ENCODE peak calls at places on chromosomes 3 and 15, in ten cellular contexts. W, B, G, N, Q, K, U, C, S and L are unnamed samples.

GRCh38 chr3:184488577-184488976 is 73.0 kb upstream of the EPHB3 start:
- DNase-seq in B (no peak), Q (no peak), G (no peak), U (no peak), K (no peak), C (no peak), S (no peak), W (no peak), N (no peak), L (no peak)

GRCh38 chr3:190345027-190345821 is 23.0 kb upstream of the CLDN1 start:
- DNase-seq in G (peak), W (peak), B (no peak), C (peak), S (peak), Q (no peak), N (no peak), U (no peak), K (no peak), L (no peak)

GRCh38 chr15:70014860-70015490 is 82.7 kb downstream of the TLE3 start:
- DNase-seq in W (no peak), S (no peak), C (no peak), K (no peak), G (no peak), U (no peak), B (no peak), Q (no peak), N (no peak), L (no peak)

GRCh38 chr3:9165441-9165840 is 84.0 kb downstream of the SRGAP3 start:
- DNase-seq in C (no peak), W (no peak), B (no peak), S (no peak), N (no peak), K (no peak), U (no peak), G (no peak), Q (no peak), L (no peak)

GRCh38 chr15:67794832-67795574 is 30.3 kb upstream of the SKOR1 start:
- DNase-seq in G (no peak), Q (no peak), N (peak), W (no peak), S (no peak), U (no peak), B (no peak), C (no peak), K (no peak), L (peak)

GRCh38 chr15:66862111-66862815 is 160.2 kb downstream of the SMAD6 start:
- DNase-seq in Q (no peak), S (peak), B (no peak), C (peak), W (no peak), K (no peak), U (no peak), G (no peak), N (no peak), L (no peak)

GRCh38 chr3:160784853-160785252 is 28.8 kb downstream of the PPM1L start:
- DNase-seq in Q (no peak), N (no peak), W (no peak), B (no peak), G (no peak), S (no peak), U (no peak), K (no peak), C (peak), L (no peak)

GRCh38 chr3:170414202-170414663 is 4.4 kb upstream of the CLDN11 start:
- DNase-seq in G (peak), S (peak), W (no peak), B (peak), K (peak), U (peak), C (peak), Q (peak), N (peak), L (no peak)

GRCh38 chr15:31255176-31255510 is 71.5 kb upstream of the KLF13 start:
- DNase-seq in C (no peak), N (no peak), K (no peak), S (no peak), B (no peak), U (no peak), Q (no peak), G (no peak), W (no peak), L (no peak)

GRCh38 chr15:64857421-64857820 is 15.7 kb downstream of the PLEKHO2 start:
- DNase-seq in W (peak), Q (no peak), U (no peak), K (no peak), C (peak), N (no peak), B (no peak), G (no peak), S (peak), L (no peak)

GRCh38 chr15:67941643-67942315 is 101.9 kb upstream of the RNU6-1 start:
- DNase-seq in S (peak), G (no peak), N (no peak), Q (no peak), K (no peak), C (peak), B (no peak), W (no peak), U (no peak), L (no peak)

GRCh38 chr3:38588995-38589937 is 60.2 kb downstream of the SCN5A start:
- DNase-seq in U (no peak), C (no peak), S (no peak), K (no peak), G (no peak), Q (no peak), W (no peak), N (no peak), B (no peak), L (no peak)